ENCODE peak calls at places on chromosomes 2 and 18, in nine cellular contexts. D, V, Y, J, W, Z, Q, G and C are unnamed samples.

GRCh38 chr2:603869-604268 is 73.3 kb downstream of the TMEM18 start:
- DNase-seq in D (no peak), V (no peak), Y (no peak), J (no peak), W (no peak), Z (no peak), Q (no peak), G (no peak), C (no peak)

GRCh38 chr2:232229917-232230310 is 148.6 kb upstream of the ALPP start:
- DNase-seq in D (no peak), V (peak), Y (no peak), J (no peak), W (no peak), Z (peak), Q (no peak), G (peak), C (no peak)

GRCh38 chr2:23606968-23607367 is 222.0 kb downstream of the KLHL29 start:
- DNase-seq in D (peak), V (no peak), Y (peak), J (no peak), W (peak), Z (peak), Q (no peak), G (peak), C (no peak)

GRCh38 chr2:230908595-230909191 is 16.3 kb downstream of the GPR55 start:
- DNase-seq in D (peak), V (peak), Y (peak), J (no peak), W (peak), Z (peak), Q (peak), G (peak), C (peak)

GRCh38 chr2:235936493-235936892 is 231.7 kb downstream of the GBX2 start:
- DNase-seq in D (no peak), V (no peak), Y (no peak), J (no peak), W (no peak), Z (peak), Q (no peak), G (no peak), C (no peak)

GRCh38 chr2:1011985-1012384 is 61.3 kb downstream of the SNTG2 start:
- DNase-seq in D (no peak), V (no peak), Y (no peak), J (no peak), W (no peak), Z (no peak), Q (no peak), G (no peak), C (no peak)

GRCh38 chr2:226213717-226214116 is 585.9 kb downstream of the IRS1 start:
- DNase-seq in D (peak), V (peak), Y (peak), J (no peak), W (peak), Z (peak), Q (no peak), G (peak), C (no peak)

GRCh38 chr2:23419171-23420090 is 34.5 kb downstream of the KLHL29 start:
- DNase-seq in D (no peak), V (no peak), Y (peak), J (no peak), W (no peak), Z (no peak), Q (no peak), G (no peak), C (peak)

GRCh38 chr18:51614967-51615571 is 417.6 kb upstream of the MEX3C start:
- DNase-seq in D (no peak), V (no peak), Y (no peak), J (no peak), W (peak), Z (peak), Q (no peak), G (peak), C (no peak)

GRCh38 chr18:76161983-76162382 is 333.1 kb downstream of the ZNF516 start:
- DNase-seq in D (no peak), V (no peak), Y (no peak), J (no peak), W (no peak), Z (no peak), Q (no peak), G (no peak), C (no peak)

GRCh38 chr2:113157108-113157896 is 16.5 kb upstream of the PSD4 start:
- DNase-seq in D (no peak), V (no peak), Y (no peak), J (no peak), W (peak), Z (peak), Q (peak), G (peak), C (peak)

GRCh38 chr2:236667526-236667925 is 97.9 kb downstream of the ACKR3 start:
- DNase-seq in D (no peak), V (no peak), Y (no peak), J (no peak), W (no peak), Z (no peak), Q (no peak), G (no peak), C (no peak)

GRCh38 chr2:62216616-62217015 is 20.7 kb downstream of the B3GNT2 start:
- DNase-seq in D (no peak), V (peak), Y (peak), J (no peak), W (peak), Z (peak), Q (no peak), G (peak), C (no peak)

GRCh38 chr2:28615691-28616090 is 119.8 kb downstream of the PLB1 start:
- DNase-seq in D (no peak), V (no peak), Y (no peak), J (peak), W (no peak), Z (no peak), Q (no peak), G (no peak), C (no peak)

GRCh38 chr2:28616618-28617017 is 120.8 kb downstream of the PLB1 start:
- DNase-seq in D (no peak), V (no peak), Y (peak), J (no peak), W (no peak), Z (peak), Q (no peak), G (no peak), C (no peak)

GRCh38 chr2:28613181-28613580 is 117.3 kb downstream of the PLB1 start:
- DNase-seq in D (no peak), V (no peak), Y (no peak), J (peak), W (peak), Z (no peak), Q (no peak), G (no peak), C (no peak)

GRCh38 chr2:28612131-28612812 is 116.4 kb downstream of the PLB1 start:
- DNase-seq in D (no peak), V (no peak), Y (no peak), J (no peak), W (peak), Z (no peak), Q (no peak), G (no peak), C (no peak)

DNA sequence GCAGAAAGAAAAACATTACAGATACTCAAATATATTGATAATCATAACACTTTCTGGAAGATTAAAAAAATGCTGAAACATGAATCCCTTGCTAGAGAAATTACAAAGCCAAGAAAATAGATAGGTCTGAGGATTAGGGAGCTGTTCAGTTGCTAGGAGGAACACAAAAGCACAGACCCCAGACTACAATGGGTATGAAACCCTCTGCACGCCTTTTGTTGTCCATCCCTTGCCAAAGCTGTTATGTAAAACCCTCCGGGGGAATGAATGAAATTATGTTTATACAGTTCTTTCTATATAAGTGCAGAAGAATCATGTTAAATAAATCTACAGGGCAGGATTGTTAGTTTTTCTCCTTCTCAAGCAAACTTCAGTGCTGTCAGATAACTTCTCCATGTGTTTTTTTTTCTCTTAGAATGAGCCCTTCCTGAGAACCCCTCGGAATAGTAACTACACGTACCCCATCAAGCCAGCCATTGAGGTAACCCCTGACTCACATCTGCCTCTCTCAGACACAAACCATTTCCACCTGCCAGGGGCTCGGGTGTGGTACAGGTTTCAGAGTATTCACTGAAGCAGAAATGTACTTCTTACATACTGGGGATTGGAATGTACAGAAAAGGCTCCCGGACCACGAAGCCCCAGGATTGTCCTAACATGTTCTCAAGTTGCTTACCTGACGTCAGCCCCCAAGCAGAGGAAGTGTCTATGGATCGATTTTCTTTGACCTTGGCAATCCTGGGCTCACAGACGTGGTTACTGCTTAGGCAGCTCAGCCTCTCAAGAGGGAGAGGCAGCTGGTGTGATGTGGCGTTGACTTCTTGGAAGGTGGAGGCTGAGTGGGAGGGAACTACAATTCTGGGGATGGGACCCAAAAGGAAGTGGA is 118.0 kb downstream of the PLB1 start:
- DNase-seq in D (no peak), V (no peak), Y (peak), J (peak), W (peak), Z (no peak), Q (no peak), G (peak), C (no peak)
- H3K4me3 ChIP-seq in D (no peak), V (no peak), Y (no peak), J (no peak), W (no peak), Z (no peak), Q (no peak), G (no peak), C (no peak)

GRCh38 chr2:144529841-144530240 is 9.9 kb upstream of the ZEB2 start:
- DNase-seq in D (no peak), V (no peak), Y (no peak), J (no peak), W (no peak), Z (peak), Q (no peak), G (no peak), C (no peak)

GRCh38 chr2:144524190-144524957 is 4.5 kb upstream of the ZEB2 start:
- DNase-seq in D (peak), V (no peak), Y (no peak), J (no peak), W (no peak), Z (peak), Q (peak), G (no peak), C (peak)

GRCh38 chr2:144523606-144524131 is 3.8 kb upstream of the ZEB2 start:
- DNase-seq in D (peak), V (no peak), Y (no peak), J (no peak), W (no peak), Z (no peak), Q (no peak), G (no peak), C (no peak)

GRCh38 chr2:144528108-144528507 is 8.2 kb upstream of the ZEB2 start:
- DNase-seq in D (no peak), V (no peak), Y (no peak), J (no peak), W (no peak), Z (no peak), Q (no peak), G (no peak), C (no peak)

DNA sequence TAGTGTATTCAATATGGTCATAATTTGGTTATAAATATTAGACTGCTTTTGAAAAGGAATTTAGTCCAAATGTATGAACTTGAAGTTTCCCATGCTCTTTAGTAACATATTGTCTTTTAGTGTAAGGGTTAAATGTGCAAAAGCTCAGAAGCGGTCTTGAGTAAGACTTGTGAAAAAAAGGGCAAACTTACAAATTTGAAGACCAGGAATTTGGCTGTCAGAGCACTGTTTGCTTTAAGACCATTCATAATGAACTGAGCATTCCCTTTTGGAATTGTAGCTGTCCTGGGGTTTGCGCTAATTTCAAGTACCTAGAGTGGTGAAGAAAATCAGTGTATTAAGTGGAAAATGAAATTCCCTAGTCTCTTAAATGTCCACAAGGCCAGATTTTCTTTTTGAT is 6.9 kb upstream of the ZEB2 start:
- DNase-seq in D (no peak), V (no peak), Y (no peak), J (no peak), W (no peak), Z (no peak), Q (no peak), G (no peak), C (no peak)
- H3K4me3 ChIP-seq in D (no peak), V (no peak), Y (no peak), J (no peak), W (no peak), Z (no peak), Q (no peak), G (no peak), C (no peak)

DNA sequence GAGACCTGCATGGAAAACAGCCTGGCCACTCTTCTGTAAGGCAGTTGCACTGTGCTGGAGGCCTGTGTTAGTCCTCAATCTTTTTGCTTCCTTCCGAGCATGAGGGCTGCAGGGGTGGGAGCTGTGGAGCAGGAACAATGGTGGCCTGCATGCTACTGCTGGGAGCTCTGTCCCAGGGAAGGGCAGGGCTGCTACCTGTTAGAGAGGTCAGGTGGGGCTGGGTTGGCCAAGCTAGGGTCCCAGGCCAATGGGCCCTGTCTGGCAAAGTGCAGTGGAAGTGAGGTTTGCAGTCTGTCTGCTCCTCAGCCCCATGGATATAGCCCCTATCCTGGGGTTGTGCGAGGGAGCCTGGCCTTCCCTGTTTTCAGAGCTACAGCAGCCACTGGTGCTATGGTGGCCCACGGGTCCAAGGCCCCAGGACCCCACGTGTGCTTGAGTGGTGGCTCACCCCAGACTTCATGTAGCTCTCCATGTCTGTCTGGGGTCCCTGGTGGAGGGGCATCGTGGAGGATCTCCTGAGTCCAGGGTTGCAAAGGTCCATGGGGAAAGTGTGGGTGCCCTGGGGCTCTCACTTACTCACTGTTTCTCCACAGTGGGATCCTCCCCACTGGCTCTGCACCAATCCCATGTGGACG is 1212.6 kb upstream of the NXPH2 start:
- DNase-seq in D (no peak), V (no peak), Y (no peak), J (no peak), W (no peak), Z (no peak), Q (no peak), G (no peak), C (no peak)
- H3K4me3 ChIP-seq in D (no peak), V (no peak), Y (no peak), J (no peak), W (no peak), Z (no peak), Q (no peak), G (no peak), C (no peak)

GRCh38 chr18:10519366-10519765 is 6.5 kb upstream of the NAPG start:
- DNase-seq in D (no peak), V (no peak), Y (no peak), J (no peak), W (no peak), Z (peak), Q (no peak), G (peak), C (no peak)
- H3K4me3 ChIP-seq in D (no peak), V (no peak), Y (no peak), J (no peak), W (no peak), Z (no peak), Q (no peak), G (no peak), C (no peak)

GRCh38 chr18:12703714-12704113 is 872 bp downstream of the PSMG2 start:
- DNase-seq in D (no peak), V (peak), Y (no peak), J (no peak), W (peak), Z (peak), Q (no peak), G (peak), C (no peak)
- H3K4me3 ChIP-seq in D (peak), V (peak), Y (peak), J (peak), W (peak), Z (peak), Q (peak), G (peak), C (peak)